ENCODE peak calls at places on chromosomes 16 and 17, in four cellular contexts. F is A549, X is lower leg skin, W is foreskin fibroblast. C is an unnamed sample.

GRCh38 chr16:81707411-81708321 is 71.4 kb upstream of the PLCG2 start:
- DNase-seq in F (no peak), X (no peak), W (peak), C (no peak)

GRCh38 chr17:49003557-49004511 is 6.6 kb downstream of the IGF2BP1 start:
- DNase-seq in W (no peak), X (no peak), F (no peak), C (no peak)

GRCh38 chr16:87384162-87384999 is 805 bp upstream of the FBXO31 start:
- DNase-seq in F (peak), X (no peak), W (peak), C (peak)

GRCh38 chr16:66335704-66336329 is 30.7 kb upstream of the CDH5 start:
- DNase-seq in W (peak), F (no peak), X (no peak), C (no peak)

GRCh38 chr17:31525801-31526549 is 134.5 kb downstream of the RAB11FIP4 start:
- DNase-seq in X (no peak), F (peak), W (no peak), C (no peak)

GRCh38 chr17:58325289-58325726 is 3.3 kb downstream of the TSPOAP1 start:
- DNase-seq in X (no peak), W (no peak), F (no peak), C (no peak)

GRCh38 chr17:79740413-79740812 is 9.7 kb downstream of the ENPP7 start:
- DNase-seq in F (no peak), X (no peak), W (no peak), C (no peak)

GRCh38 chr16:82368041-82368440 is 198.0 kb upstream of the MPHOSPH6 start:
- DNase-seq in F (peak), X (no peak), W (peak), C (peak)

GRCh38 chr17:1329745-1330343 is 50.4 kb downstream of the TRARG1 start:
- DNase-seq in X (no peak), W (no peak), F (no peak), C (no peak)

GRCh38 chr17:36901506-36901905 is 35.8 kb upstream of the LHX1 start:
- DNase-seq in X (no peak), W (no peak), F (no peak), C (no peak)

GRCh38 chr17:561118-561517 is 153.5 kb downstream of the VPS53 start:
- DNase-seq in X (no peak), W (no peak), F (no peak), C (peak)

GRCh38 chr17:64420143-64420670 is 28.7 kb upstream of the MILR1 start:
- DNase-seq in X (no peak), W (peak), F (peak), C (peak)

DNA sequence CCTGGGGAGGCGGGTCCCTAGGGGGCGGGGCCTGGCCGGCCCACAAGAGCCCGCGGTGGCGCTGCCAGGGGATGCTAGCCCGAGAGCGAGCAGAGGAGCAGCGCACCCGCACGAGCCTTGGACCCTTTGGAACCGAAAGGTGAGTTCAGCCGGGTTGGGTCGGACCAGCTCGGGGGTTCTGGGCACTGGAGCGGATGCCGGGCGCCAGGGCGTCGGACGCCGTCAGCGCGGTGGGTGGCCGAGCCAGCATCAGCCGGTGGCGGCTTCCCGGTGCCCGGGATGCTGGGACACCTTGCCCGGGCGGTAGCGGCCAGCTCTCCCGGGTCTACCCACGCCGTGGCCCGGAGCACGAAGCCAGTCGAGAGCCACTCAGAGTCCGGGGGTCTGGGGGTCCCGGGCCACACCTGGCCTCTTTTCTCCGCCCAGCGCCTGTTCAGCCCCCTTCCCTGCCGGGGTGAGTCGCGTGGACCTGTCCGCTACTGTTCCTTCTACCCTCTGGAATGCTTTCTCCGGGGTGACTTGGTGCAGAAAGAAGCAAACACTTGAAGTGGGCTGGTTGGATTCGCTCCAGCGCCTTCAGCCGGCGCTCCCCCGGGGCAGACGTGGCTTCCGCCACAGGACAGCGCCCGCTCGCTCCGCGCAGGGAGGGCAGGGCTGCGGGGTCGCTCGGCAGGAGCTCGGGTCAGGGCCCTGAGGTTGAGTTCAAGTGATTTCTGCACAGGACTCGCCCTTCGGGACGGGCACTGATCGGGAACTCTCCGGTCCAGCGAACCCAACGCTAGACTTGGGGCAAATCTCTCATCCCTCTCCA is at the start of gene SCNN1G:
- DNase-seq in F (peak), X (no peak), W (no peak), C (peak)
- TF ChIP-seq CTCF in F (peak), X (no peak), W (no peak), C (no peak)

DNA sequence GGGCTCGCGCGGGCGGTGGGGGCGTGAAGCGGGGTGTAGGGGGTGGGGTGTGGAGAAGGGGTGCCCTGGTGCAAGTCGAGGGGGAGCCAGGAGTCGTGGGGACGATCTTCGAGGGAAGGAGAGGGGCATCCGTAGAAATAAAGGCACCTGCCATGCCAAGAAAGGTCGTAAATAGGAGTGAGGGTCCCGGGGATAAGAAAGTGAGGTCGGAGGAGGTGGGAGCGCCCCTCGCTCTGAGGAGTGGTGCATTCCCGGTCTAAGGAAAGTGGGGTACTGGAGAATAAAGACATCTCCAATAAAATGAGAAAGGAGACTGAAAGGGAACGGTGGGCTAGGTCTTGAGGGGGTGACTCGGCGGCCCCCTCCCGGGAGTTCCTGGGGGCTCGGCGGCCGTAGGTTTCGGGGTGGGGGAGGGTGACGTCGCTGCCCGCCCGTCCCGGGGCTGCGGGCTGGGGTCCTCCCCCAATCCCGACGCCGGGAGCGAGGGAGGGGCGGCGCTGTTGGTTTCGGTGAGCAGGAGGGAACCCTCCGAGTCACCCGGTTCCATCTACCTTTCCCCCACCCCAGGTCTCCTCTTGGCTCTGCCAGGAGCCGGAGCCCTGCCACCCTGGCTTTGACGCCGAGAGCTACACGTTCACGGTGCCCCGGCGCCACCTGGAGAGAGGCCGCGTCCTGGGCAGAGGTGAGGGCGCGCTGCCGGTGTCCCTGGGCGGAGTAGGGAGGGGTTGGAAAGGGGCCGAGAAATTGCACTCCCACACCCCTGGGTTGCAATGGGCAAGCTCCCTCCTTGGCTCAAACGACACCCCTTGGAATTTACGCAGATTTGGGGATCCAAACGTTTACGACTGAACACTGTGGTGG is 868 bp downstream of the CDH1 start:
- DNase-seq in F (peak), W (no peak), X (no peak), C (no peak)
- H3K4me3 ChIP-seq in F (peak), W (no peak), X (peak), C (no peak)

GRCh38 chr17:78275355-78275754 is 43.9 kb downstream of the TMEM235 start:
- DNase-seq in W (no peak), F (no peak), X (no peak), C (no peak)
- TF ChIP-seq CTCF in W (no peak), F (no peak), X (no peak), C (no peak)

DNA sequence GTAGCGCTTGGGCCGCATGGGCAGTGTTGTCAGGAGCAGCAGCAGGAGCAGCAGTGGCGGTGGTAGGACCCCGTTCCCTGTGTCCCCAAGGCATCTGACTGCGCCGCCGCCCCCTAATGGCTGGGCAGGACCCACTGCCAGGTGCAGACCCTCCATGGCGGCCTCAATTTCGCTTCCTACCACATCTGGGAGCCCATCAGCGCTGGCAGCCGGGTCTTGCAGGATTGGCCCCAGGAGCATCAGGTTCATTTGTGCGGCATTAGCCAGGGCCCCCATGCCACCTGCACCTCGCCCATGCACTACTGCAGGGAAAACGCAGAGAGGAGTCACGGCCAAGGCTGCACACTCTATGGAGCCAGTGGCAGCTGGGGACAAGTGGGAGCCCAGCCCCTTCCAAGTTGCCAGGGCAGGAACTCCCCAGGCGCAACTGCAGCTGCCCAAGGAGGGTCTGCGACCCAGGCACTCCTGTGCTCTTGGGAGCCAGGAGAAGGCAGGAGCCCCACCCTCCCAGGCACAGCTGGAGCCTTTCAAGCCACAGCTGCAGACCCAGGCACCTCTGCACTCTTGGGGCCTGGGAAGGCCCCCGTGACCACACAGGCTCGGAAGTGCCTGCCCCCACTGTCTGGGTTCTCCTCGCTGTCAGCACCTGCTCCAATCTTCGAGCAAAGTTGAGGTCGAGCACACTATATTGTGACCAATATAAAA is 594.2 kb downstream of the KCNJ18 start:
- DNase-seq in F (no peak), X (no peak), W (no peak), C (no peak)
- H3K4me3 ChIP-seq in F (no peak), X (no peak), W (no peak), C (no peak)

GRCh38 chr17:76179496-76180467 is 38.7 kb upstream of the FOXJ1 start:
- DNase-seq in F (no peak), W (peak), X (no peak), C (peak)
- TF ChIP-seq CTCF in F (no peak), W (no peak), X (no peak), C (no peak)